ENCODE peak calls at places on chromosomes 12 and 14, in five cellular contexts. H is A549, U is HepG2, J is H1, G is K562. I is an unnamed sample.

GRCh38 chr12:1635656-1636055 is 6.6 kb downstream of the WNT5B start:
- DNase-seq in H (no peak), U (no peak), J (no peak), G (no peak), I (no peak)

GRCh38 chr14:91257328-91258020 is 13.0 kb upstream of the GPR68 start:
- DNase-seq in H (peak), U (no peak), J (no peak), G (no peak), I (no peak)

GRCh38 chr12:58811346-58811745 is 109.0 kb downstream of the LRIG3 start:
- DNase-seq in H (no peak), U (no peak), J (no peak), G (no peak), I (no peak)

GRCh38 chr14:58243790-58244555 is 670 bp upstream of the PSMA3 start:
- DNase-seq in H (peak), U (peak), J (no peak), G (no peak), I (no peak)

GRCh38 chr14:74463697-74464096 is 29.4 kb downstream of the NPC2 start:
- DNase-seq in H (no peak), U (no peak), J (no peak), G (no peak), I (no peak)

GRCh38 chr12:27922591-27923139 is 49.9 kb downstream of the PTHLH start:
- DNase-seq in H (peak), U (no peak), J (no peak), G (no peak), I (no peak)

GRCh38 chr12:1782215-1782614 is 38.1 kb upstream of the LRTM2 start:
- DNase-seq in H (no peak), U (no peak), J (no peak), G (no peak), I (no peak)

GRCh38 chr12:102722147-102722546 is 194.9 kb downstream of the PAH start:
- DNase-seq in H (no peak), U (no peak), J (no peak), G (no peak), I (no peak)

GRCh38 chr12:129949652-129950051 is 45.8 kb upstream of the TMEM132D start:
- DNase-seq in H (no peak), U (no peak), J (no peak), G (no peak), I (no peak)

GRCh38 chr14:96746101-96746500 is 51.1 kb upstream of the VRK1 start:
- DNase-seq in H (no peak), U (no peak), J (no peak), G (no peak), I (no peak)

GRCh38 chr12:57726151-57726883 is 12.2 kb downstream of the AGAP2 start:
- DNase-seq in H (peak), U (peak), J (peak), G (peak), I (no peak)

GRCh38 chr14:75279153-75279738 is 618 bp downstream of the FOS start:
- DNase-seq in H (peak), U (no peak), J (no peak), G (peak), I (no peak)

GRCh38 chr12:47812797-47813490 is 6.8 kb downstream of the HDAC7 start:
- DNase-seq in H (peak), U (peak), J (peak), G (peak), I (peak)

GRCh38 chr12:105018761-105019160 is 32.6 kb downstream of the NOPCHAP1 start:
- DNase-seq in H (no peak), U (no peak), J (no peak), G (no peak), I (no peak)

GRCh38 chr12:122481861-122482260 is 18.9 kb downstream of the ZCCHC8 start:
- DNase-seq in H (no peak), U (no peak), J (no peak), G (no peak), I (no peak)

GRCh38 chr14:104558231-104559042 is 21.1 kb upstream of the C14orf180 start:
- DNase-seq in H (no peak), U (no peak), J (no peak), G (no peak), I (no peak)

GRCh38 chr14:24224618-24225071 is 7.5 kb downstream of the NEDD8 start:
- DNase-seq in H (no peak), U (no peak), J (no peak), G (no peak), I (no peak)

GRCh38 chr12:103745962-103746361 is 95.1 kb downstream of the NT5DC3 start:
- DNase-seq in H (peak), U (no peak), J (no peak), G (no peak), I (no peak)

GRCh38 chr12:67025543-67026114 is 243.5 kb upstream of the CAND1 start:
- DNase-seq in H (peak), U (peak), J (peak), G (peak), I (no peak)

DNA sequence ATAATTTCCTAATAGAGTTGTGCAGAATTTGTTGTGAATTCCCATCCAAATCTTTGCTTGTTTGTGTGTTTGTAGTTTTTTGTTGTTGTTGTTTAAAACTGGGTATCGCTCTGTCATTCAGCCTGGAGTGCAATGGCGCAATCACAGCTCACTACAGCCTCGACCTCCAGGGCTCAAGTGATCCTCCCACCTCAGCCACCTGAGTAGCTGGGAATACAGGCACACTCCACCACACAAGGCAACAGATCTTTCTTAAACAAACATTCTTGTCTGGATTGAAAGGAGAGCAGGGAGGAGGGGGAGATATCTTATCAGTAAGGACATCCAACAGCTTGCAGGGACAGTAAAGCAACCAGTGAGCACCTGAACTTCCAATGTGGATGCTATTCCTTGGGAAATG is 242.3 kb upstream of the CAND1 start:
- DNase-seq in H (no peak), U (no peak), J (no peak), G (no peak), I (no peak)
- TF ChIP-seq HDAC2 in H (no peak), U (no peak), J (no peak), G (no peak), I (no peak)

GRCh38 chr14:93811611-93812010 is 23.3 kb upstream of the PRIMA1 start:
- DNase-seq in H (no peak), U (no peak), J (no peak), G (no peak), I (no peak)

DNA sequence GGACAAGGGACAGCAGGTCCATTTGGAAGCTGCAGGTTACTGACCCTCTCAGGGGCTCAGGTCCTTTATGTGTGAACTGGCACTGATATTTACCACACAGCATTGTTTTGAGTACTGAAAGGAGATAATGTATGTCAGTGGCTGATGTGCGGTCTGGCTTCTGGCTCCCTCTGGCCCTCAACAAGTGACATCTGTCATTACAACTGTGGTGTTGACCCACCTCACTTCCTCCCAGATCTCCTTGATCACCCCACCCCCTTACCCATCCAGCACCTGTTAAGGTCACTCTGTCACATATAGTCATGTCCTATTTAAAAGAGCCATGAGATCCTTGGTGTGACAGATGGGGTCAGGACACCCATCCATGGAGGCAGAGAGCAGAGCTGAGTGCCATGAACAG is 22.7 kb upstream of the PRIMA1 start:
- DNase-seq in H (no peak), U (no peak), J (no peak), G (no peak), I (no peak)
- TF ChIP-seq HDAC2 in H (no peak), U (no peak), J (no peak), G (no peak), I (no peak)

GRCh38 chr14:52926994-52927393 is 23.9 kb downstream of the FERMT2 start:
- DNase-seq in H (peak), U (peak), J (no peak), G (no peak), I (no peak)
- TF ChIP-seq HDAC2 in H (no peak), U (no peak), J (no peak), G (no peak), I (no peak)

GRCh38 chr12:25301798-25302197 is 51.1 kb upstream of the KRAS start:
- DNase-seq in H (no peak), U (no peak), J (no peak), G (no peak), I (no peak)
- TF ChIP-seq HDAC2 in H (no peak), U (no peak), J (no peak), G (no peak), I (no peak)

DNA sequence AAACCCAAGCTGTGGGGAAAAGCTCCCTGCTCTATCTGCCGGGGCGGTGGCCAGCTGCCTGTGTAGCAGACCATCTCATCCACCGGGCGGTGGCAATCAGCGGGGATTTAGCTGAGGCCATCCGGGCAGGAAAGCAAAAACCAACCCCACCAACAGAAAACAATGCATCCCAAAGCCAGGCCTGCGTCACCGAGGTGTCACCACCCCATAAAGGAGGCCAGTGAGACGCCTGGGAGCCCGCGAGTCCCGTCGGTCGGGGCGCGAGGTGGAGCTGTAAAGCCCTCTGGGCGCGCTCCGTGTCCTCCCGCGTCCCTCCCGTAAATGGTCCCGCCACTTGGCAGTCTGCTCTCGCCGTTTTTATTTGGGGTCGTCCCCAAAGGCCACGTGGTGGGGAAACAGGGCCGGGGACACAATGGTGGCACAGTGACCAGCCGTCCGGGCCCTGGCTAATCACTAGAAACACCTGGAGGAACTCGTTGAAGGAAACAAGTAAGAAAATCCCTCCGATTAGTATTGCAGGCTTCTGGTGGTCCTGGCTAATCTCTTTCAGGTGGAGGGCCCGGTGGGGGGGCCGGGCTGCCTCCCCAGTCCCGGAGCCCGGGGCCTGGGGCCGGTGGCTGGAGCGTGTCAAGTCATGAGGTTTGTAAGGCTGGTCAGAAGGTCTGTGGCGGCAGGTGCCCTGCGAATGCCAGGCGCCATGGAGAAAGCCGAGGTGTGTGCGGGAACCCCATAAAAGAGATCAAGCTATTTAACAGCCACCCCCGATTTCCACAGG is 94.7 kb upstream of the GSC start:
- DNase-seq in H (no peak), U (no peak), J (no peak), G (no peak), I (no peak)
- TF ChIP-seq HDAC2 in H (no peak), U (no peak), J (no peak), G (no peak), I (no peak)